ENCODE peak calls at places on chromosomes 7 and 10, in nine cellular contexts. C, E, P, J, S, L, G, F and I are unnamed samples.

GRCh38 chr10:11685787-11686218 is 56.4 kb upstream of the ECHDC3 start:
- DNase-seq in J (peak), L (peak), E (peak), F (no peak), G (peak), S (peak), P (no peak), C (no peak), I (peak)

GRCh38 chr7:157000047-157000726 is 10.3 kb downstream of the MNX1 start:
- DNase-seq in L (no peak), C (no peak), P (no peak), J (no peak), G (no peak), E (no peak), F (no peak), S (no peak), I (no peak)

GRCh38 chr7:29565982-29566746 is 2.5 kb downstream of the PRR15 start:
- DNase-seq in S (no peak), J (no peak), F (no peak), G (peak), C (no peak), P (no peak), E (no peak), L (no peak), I (peak)

GRCh38 chr10:1854271-1854670 is 116.9 kb upstream of the ADARB2 start:
- DNase-seq in S (no peak), P (no peak), E (no peak), C (no peak), G (no peak), F (no peak), J (no peak), L (no peak), I (no peak)

GRCh38 chr7:75696263-75697037 is 42.3 kb downstream of the HIP1 start:
- DNase-seq in S (no peak), L (no peak), G (no peak), E (no peak), F (no peak), J (no peak), P (no peak), C (no peak), I (no peak)

GRCh38 chr7:155224116-155224811 is 73.4 kb upstream of the INSIG1 start:
- DNase-seq in P (no peak), G (no peak), F (no peak), E (no peak), L (no peak), J (no peak), C (no peak), S (no peak), I (no peak)

GRCh38 chr7:117737882-117738281 is 135.4 kb downstream of the CTTNBP2 start:
- DNase-seq in J (no peak), E (no peak), L (no peak), S (no peak), G (no peak), F (peak), C (no peak), P (no peak), I (no peak)

GRCh38 chr10:96657385-96657784 is 62.9 kb downstream of the PIK3AP1 start:
- DNase-seq in C (no peak), E (no peak), S (no peak), F (no peak), J (no peak), L (no peak), G (no peak), P (no peak), I (no peak)

GRCh38 chr10:111600772-111601171 is 523.9 kb downstream of the ADRA2A start:
- DNase-seq in S (no peak), J (no peak), E (no peak), F (peak), L (no peak), P (no peak), G (no peak), C (no peak), I (no peak)

GRCh38 chr10:47025540-47026300 is 114.5 kb downstream of the PTPN20 start:
- DNase-seq in J (no peak), C (peak), P (no peak), S (peak), F (no peak), G (peak), E (no peak), L (no peak), I (no peak)

GRCh38 chr10:75207079-75207867 is 3.3 kb upstream of the VDAC2 start:
- DNase-seq in S (no peak), L (no peak), E (no peak), G (no peak), J (no peak), P (no peak), F (no peak), C (no peak), I (no peak)